ENCODE peak calls at places on chromosome 12, in seven cellular contexts. B is mucosa of descending colon; X is neuronal stem cell; F is CD8-positive, alpha-beta T cell; Y is CD8-positive, alpha-beta memory T cell; H is gastrocnemius medialis; N is Caco-2. E is an unnamed sample. For H3K36me3, the result is how much of the 10 kb centered on the place peaks cover.

GRCh38 chr12:29844667-29845066 is 60.9 kb upstream of the TMTC1 start:
- DNase-seq in B (no peak), X (no peak), F (no peak), Y (no peak), H (no peak), N (no peak), E (no peak)

GRCh38 chr12:92927436-92928116 is 1.5 kb downstream of the EEA1 start:
- DNase-seq in B (no peak), X (no peak), F (no peak), Y (no peak), H (no peak), N (no peak), E (no peak)

GRCh38 chr12:115584156-115584555 is 693.3 kb downstream of the MED13L start:
- DNase-seq in B (no peak), X (no peak), F (no peak), Y (no peak), H (no peak), N (no peak), E (no peak)

GRCh38 chr12:104658085-104658484 is 201.3 kb downstream of the CHST11 start:
- DNase-seq in B (no peak), X (no peak), F (no peak), Y (no peak), H (no peak), N (no peak), E (no peak)

GRCh38 chr12:64544796-64545382 is 65.4 kb upstream of the RASSF3 start:
- DNase-seq in B (no peak), X (no peak), F (no peak), Y (no peak), H (no peak), N (no peak), E (no peak)

GRCh38 chr12:47022296-47022695 is 57.1 kb upstream of the PCED1B start:
- DNase-seq in B (no peak), X (no peak), F (no peak), Y (no peak), H (no peak), N (no peak), E (no peak)

GRCh38 chr12:24764712-24765111 is 184.2 kb downstream of the BCAT1 start:
- DNase-seq in B (no peak), X (no peak), F (no peak), Y (no peak), H (no peak), N (no peak), E (no peak)

GRCh38 chr12:111886662-111887545 is 44.9 kb downstream of the MAPKAPK5 start:
- DNase-seq in B (no peak), X (no peak), F (no peak), Y (no peak), H (no peak), N (no peak), E (no peak)

GRCh38 chr12:82858534-82858917 is 171.8 kb downstream of the TMTC2 start:
- DNase-seq in B (no peak), X (no peak), F (no peak), Y (no peak), H (no peak), N (no peak), E (no peak)

GRCh38 chr12:46261658-46262057 is 7.2 kb downstream of the SLC38A1 start:
- DNase-seq in B (no peak), X (no peak), F (no peak), Y (no peak), H (no peak), N (no peak), E (no peak)

GRCh38 chr12:104280111-104280510 is 23.4 kb upstream of the EID3 start:
- DNase-seq in B (no peak), X (no peak), F (no peak), Y (no peak), H (no peak), N (no peak), E (no peak)

GRCh38 chr12:76549131-76549530 is 10.4 kb downstream of the OSBPL8 start:
- DNase-seq in B (no peak), X (no peak), F (no peak), Y (no peak), H (no peak), N (no peak), E (no peak)

GRCh38 chr12:65156366-65156831 is 13.0 kb upstream of the LEMD3 start:
- DNase-seq in B (no peak), X (no peak), F (no peak), Y (no peak), H (no peak), N (no peak), E (no peak)

GRCh38 chr12:125079084-125079483 is 13.8 kb downstream of the AACS start:
- DNase-seq in B (no peak), X (no peak), F (no peak), Y (no peak), H (no peak), N (no peak), E (no peak)
- H3K36me3 ChIP-seq in B (under half), X (half or more), F (under half), Y (under half), H (under half), N (under half), E (under half)

GRCh38 chr12:62346817-62347216 is 86.6 kb downstream of the USP15 start:
- DNase-seq in B (no peak), X (no peak), F (no peak), Y (no peak), H (no peak), N (no peak), E (no peak)
- H3K36me3 ChIP-seq in B (under half), X (under half), F (under half), Y (under half), H (under half), N (under half), E (under half)

DNA sequence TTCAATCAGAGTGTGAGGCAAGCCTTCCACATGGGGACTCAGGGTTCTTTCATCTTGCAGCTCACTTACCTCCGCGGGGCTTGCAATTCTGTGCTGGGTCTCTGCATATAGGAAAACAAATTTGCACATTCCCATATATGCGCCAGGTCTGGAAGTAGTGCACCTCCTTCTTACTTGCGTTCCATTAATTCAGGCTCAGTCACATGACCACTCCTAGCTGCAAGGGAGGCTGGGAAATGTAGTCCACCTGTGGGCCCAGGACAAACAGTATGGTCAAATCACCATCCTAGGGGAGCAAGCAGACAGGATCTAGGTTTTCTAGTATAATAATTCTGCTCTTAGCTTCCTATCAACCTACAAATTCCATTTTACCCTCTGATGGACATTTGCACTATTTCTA is 160.4 kb downstream of the AACS start:
- DNase-seq in B (no peak), X (no peak), F (no peak), Y (no peak), H (no peak), N (no peak), E (no peak)
- H3K36me3 ChIP-seq in B (under half), X (under half), F (under half), Y (under half), H (under half), N (under half), E (under half)

GRCh38 chr12:69368171-69368570 is 8.6 kb downstream of the YEATS4 start:
- DNase-seq in B (no peak), X (no peak), F (no peak), Y (no peak), H (no peak), N (no peak), E (no peak)

GRCh38 chr12:69366796-69367195 is 7.3 kb downstream of the YEATS4 start:
- DNase-seq in B (no peak), X (no peak), F (no peak), Y (no peak), H (no peak), N (no peak), E (no peak)
- H3K36me3 ChIP-seq in B (under half), X (half or more), F (under half), Y (under half), H (under half), N (under half), E (under half)

E was measured in suprapubic skin.